ENCODE peak calls at places on chromosomes 7 and 10, in five cellular contexts. One of them, this sample, is unnamed.

GRCh38 chr7:46558482-46559193 is 637.6 kb upstream of the IGFBP3 start:
- DNase-seq in HCT116: no peak
- DNase-seq in HepG2: no peak
- DNase-seq in CD8-positive, alpha-beta T cell: no peak
- DNase-seq in left ventricle myocardium inferior: no peak
- DNase-seq in this sample: no peak

GRCh38 chr7:15972767-15973362 is 286.4 kb upstream of the MEOX2 start:
- DNase-seq in HCT116: no peak
- DNase-seq in HepG2: no peak
- DNase-seq in CD8-positive, alpha-beta T cell: no peak
- DNase-seq in left ventricle myocardium inferior: no peak
- DNase-seq in this sample: no peak

GRCh38 chr10:128520191-128520815 is 394.1 kb upstream of the MKI67 start:
- DNase-seq in HCT116: no peak
- DNase-seq in HepG2: no peak
- DNase-seq in CD8-positive, alpha-beta T cell: no peak
- DNase-seq in left ventricle myocardium inferior: no peak
- DNase-seq in this sample: no peak

GRCh38 chr10:113573368-113573767 is 20.5 kb downstream of the HABP2 start:
- DNase-seq in HCT116: no peak
- DNase-seq in HepG2: no peak
- DNase-seq in CD8-positive, alpha-beta T cell: no peak
- DNase-seq in left ventricle myocardium inferior: no peak
- DNase-seq in this sample: no peak

GRCh38 chr10:11164806-11165590 is 147.3 kb downstream of the CELF2 start:
- DNase-seq in HCT116: no peak
- DNase-seq in HepG2: no peak
- DNase-seq in CD8-positive, alpha-beta T cell: peak; percentile 40
- DNase-seq in left ventricle myocardium inferior: peak; percentile 70
- DNase-seq in this sample: peak; percentile 87

GRCh38 chr7:816751-817671 is 15.3 kb upstream of the SUN1 start:
- DNase-seq in HCT116: no peak
- DNase-seq in HepG2: no peak
- DNase-seq in CD8-positive, alpha-beta T cell: no peak
- DNase-seq in left ventricle myocardium inferior: no peak
- DNase-seq in this sample: no peak

GRCh38 chr7:151310578-151310977 is 31.0 kb upstream of the NUB1 start:
- DNase-seq in HCT116: no peak
- DNase-seq in HepG2: peak; percentile 62
- DNase-seq in CD8-positive, alpha-beta T cell: no peak
- DNase-seq in left ventricle myocardium inferior: no peak
- DNase-seq in this sample: no peak

GRCh38 chr7:28448708-28449107 is 36.4 kb downstream of the CREB5 start:
- DNase-seq in HCT116: no peak
- DNase-seq in HepG2: no peak
- DNase-seq in CD8-positive, alpha-beta T cell: no peak
- DNase-seq in left ventricle myocardium inferior: no peak
- DNase-seq in this sample: no peak

GRCh38 chr7:67018940-67019339 is 22.3 kb downstream of the TYW1 start:
- DNase-seq in HCT116: no peak
- DNase-seq in HepG2: no peak
- DNase-seq in CD8-positive, alpha-beta T cell: no peak
- DNase-seq in left ventricle myocardium inferior: no peak
- DNase-seq in this sample: no peak

GRCh38 chr7:40799-41750 is 151.3 kb upstream of the FAM20C start:
- DNase-seq in HCT116: no peak
- DNase-seq in HepG2: no peak
- DNase-seq in CD8-positive, alpha-beta T cell: no peak
- DNase-seq in left ventricle myocardium inferior: no peak
- DNase-seq in this sample: no peak

GRCh38 chr10:22316286-22317120 is at the start of gene COMMD3:
- DNase-seq in HCT116: no peak
- DNase-seq in HepG2: peak; percentile 58
- DNase-seq in CD8-positive, alpha-beta T cell: peak; percentile 58
- DNase-seq in left ventricle myocardium inferior: peak; percentile 90
- DNase-seq in this sample: peak; percentile 82

GRCh38 chr7:127935847-127936376 is 95.3 kb downstream of the LRRC4 start:
- DNase-seq in HCT116: no peak
- DNase-seq in HepG2: no peak
- DNase-seq in CD8-positive, alpha-beta T cell: no peak
- DNase-seq in left ventricle myocardium inferior: no peak
- DNase-seq in this sample: no peak

GRCh38 chr7:148185050-148185449 is 405.5 kb upstream of the C7orf33 start:
- DNase-seq in HCT116: no peak
- DNase-seq in HepG2: no peak
- DNase-seq in CD8-positive, alpha-beta T cell: no peak
- DNase-seq in left ventricle myocardium inferior: no peak
- DNase-seq in this sample: no peak

GRCh38 chr10:77715081-77715480 is 77.5 kb upstream of the KCNMA1 start:
- DNase-seq in HCT116: peak; percentile 8
- DNase-seq in HepG2: peak; percentile 23
- DNase-seq in CD8-positive, alpha-beta T cell: no peak
- DNase-seq in left ventricle myocardium inferior: no peak
- DNase-seq in this sample: no peak

GRCh38 chr7:132141109-132141508 is 435.2 kb downstream of the PLXNA4 start:
- DNase-seq in HCT116: no peak
- DNase-seq in HepG2: no peak
- DNase-seq in CD8-positive, alpha-beta T cell: no peak
- DNase-seq in left ventricle myocardium inferior: no peak
- DNase-seq in this sample: no peak

GRCh38 chr7:157703131-157703530 is 366.3 kb downstream of the DNAJB6 start:
- DNase-seq in HCT116: no peak
- DNase-seq in HepG2: no peak
- DNase-seq in CD8-positive, alpha-beta T cell: no peak
- DNase-seq in left ventricle myocardium inferior: no peak
- DNase-seq in this sample: no peak

GRCh38 chr7:40680657-40681056 is 545.9 kb downstream of the SUGCT start:
- DNase-seq in HCT116: peak; percentile 34
- DNase-seq in HepG2: peak; percentile 28
- DNase-seq in CD8-positive, alpha-beta T cell: no peak
- DNase-seq in left ventricle myocardium inferior: no peak
- DNase-seq in this sample: no peak

GRCh38 chr7:156752371-156753297 is 112.1 kb downstream of the RNF32 start:
- DNase-seq in HCT116: no peak
- DNase-seq in HepG2: peak; percentile 7
- DNase-seq in CD8-positive, alpha-beta T cell: no peak
- DNase-seq in left ventricle myocardium inferior: no peak
- DNase-seq in this sample: no peak

GRCh38 chr7:111708072-111708471 is 145.8 kb upstream of the IMMP2L start:
- DNase-seq in HCT116: no peak
- DNase-seq in HepG2: no peak
- DNase-seq in CD8-positive, alpha-beta T cell: no peak
- DNase-seq in left ventricle myocardium inferior: no peak
- DNase-seq in this sample: no peak

GRCh38 chr7:44775383-44776107 is 20.9 kb upstream of the PPIA start:
- DNase-seq in HCT116: no peak
- DNase-seq in HepG2: no peak
- DNase-seq in CD8-positive, alpha-beta T cell: no peak
- DNase-seq in left ventricle myocardium inferior: no peak
- DNase-seq in this sample: no peak

GRCh38 chr10:132785433-132786278 is at the start of gene NKX6-2:
- DNase-seq in HCT116: no peak
- DNase-seq in HepG2: no peak
- DNase-seq in CD8-positive, alpha-beta T cell: no peak
- DNase-seq in left ventricle myocardium inferior: no peak
- DNase-seq in this sample: peak; percentile 48

GRCh38 chr7:73717991-73718405 is 1.5 kb downstream of the STX1A start:
- DNase-seq in HCT116: peak; percentile 73
- DNase-seq in HepG2: no peak
- DNase-seq in CD8-positive, alpha-beta T cell: peak; percentile 34
- DNase-seq in left ventricle myocardium inferior: no peak
- DNase-seq in this sample: no peak

GRCh38 chr10:79431422-79431821 is 14.0 kb downstream of the ZCCHC24 start:
- DNase-seq in HCT116: no peak
- DNase-seq in HepG2: no peak
- DNase-seq in CD8-positive, alpha-beta T cell: no peak
- DNase-seq in left ventricle myocardium inferior: no peak
- DNase-seq in this sample: no peak

GRCh38 chr10:77398558-77398957 is 239.1 kb downstream of the KCNMA1 start:
- DNase-seq in HCT116: no peak
- DNase-seq in HepG2: no peak
- DNase-seq in CD8-positive, alpha-beta T cell: no peak
- DNase-seq in left ventricle myocardium inferior: no peak
- DNase-seq in this sample: no peak

GRCh38 chr10:110137142-110137545 is 70.3 kb upstream of the MXI1 start:
- DNase-seq in HCT116: peak; percentile 55
- DNase-seq in HepG2: peak; percentile 76
- DNase-seq in CD8-positive, alpha-beta T cell: no peak
- DNase-seq in left ventricle myocardium inferior: no peak
- DNase-seq in this sample: no peak

GRCh38 chr7:41869091-41869490 is 166.2 kb upstream of the INHBA start:
- DNase-seq in HCT116: no peak
- DNase-seq in HepG2: no peak
- DNase-seq in CD8-positive, alpha-beta T cell: no peak
- DNase-seq in left ventricle myocardium inferior: no peak
- DNase-seq in this sample: no peak

GRCh38 chr10:58291538-58292174 is 22.7 kb downstream of the CISD1 start:
- DNase-seq in HCT116: peak; percentile 24
- DNase-seq in HepG2: peak; percentile 21
- DNase-seq in CD8-positive, alpha-beta T cell: no peak
- DNase-seq in left ventricle myocardium inferior: no peak
- DNase-seq in this sample: no peak

GRCh38 chr7:45147858-45148652 is 9.5 kb upstream of the RAMP3 start:
- DNase-seq in HCT116: no peak
- DNase-seq in HepG2: no peak
- DNase-seq in CD8-positive, alpha-beta T cell: no peak
- DNase-seq in left ventricle myocardium inferior: no peak
- DNase-seq in this sample: no peak

GRCh38 chr7:34156336-34156735 is 251.0 kb downstream of the BMPER start:
- DNase-seq in HCT116: no peak
- DNase-seq in HepG2: no peak
- DNase-seq in CD8-positive, alpha-beta T cell: no peak
- DNase-seq in left ventricle myocardium inferior: no peak
- DNase-seq in this sample: no peak

GRCh38 chr10:70497120-70497545 is 18.6 kb downstream of the PALD1 start:
- DNase-seq in HCT116: no peak
- DNase-seq in HepG2: no peak
- DNase-seq in CD8-positive, alpha-beta T cell: no peak
- DNase-seq in left ventricle myocardium inferior: no peak
- DNase-seq in this sample: no peak
- H3K27ac ChIP-seq in HCT116: no peak overlapping the region
- H3K27ac ChIP-seq in HepG2: no peak overlapping the region
- H3K27ac ChIP-seq in CD8-positive, alpha-beta T cell: no peak overlapping the region
- H3K27ac ChIP-seq in left ventricle myocardium inferior: no peak overlapping the region
- H3K27ac ChIP-seq in this sample: peak overlapping the region; percentile 82

GRCh38 chr7:137535579-137535978 is 192.0 kb upstream of the PTN start:
- DNase-seq in HCT116: no peak
- DNase-seq in HepG2: no peak
- DNase-seq in CD8-positive, alpha-beta T cell: no peak
- DNase-seq in left ventricle myocardium inferior: no peak
- DNase-seq in this sample: no peak

GRCh38 chr7:137545059-137545730 is 201.7 kb upstream of the PTN start:
- DNase-seq in HCT116: no peak
- DNase-seq in HepG2: peak; percentile 1
- DNase-seq in CD8-positive, alpha-beta T cell: no peak
- DNase-seq in left ventricle myocardium inferior: no peak
- DNase-seq in this sample: no peak

GRCh38 chr7:137544450-137545058 is 201.0 kb upstream of the PTN start:
- DNase-seq in HCT116: no peak
- DNase-seq in HepG2: no peak
- DNase-seq in CD8-positive, alpha-beta T cell: no peak
- DNase-seq in left ventricle myocardium inferior: no peak
- DNase-seq in this sample: no peak

GRCh38 chr7:137538361-137538762 is 194.8 kb upstream of the PTN start:
- DNase-seq in HCT116: no peak
- DNase-seq in HepG2: no peak
- DNase-seq in CD8-positive, alpha-beta T cell: no peak
- DNase-seq in left ventricle myocardium inferior: no peak
- DNase-seq in this sample: no peak

GRCh38 chr7:137539111-137539715 is 195.7 kb upstream of the PTN start:
- DNase-seq in HCT116: no peak
- DNase-seq in HepG2: no peak
- DNase-seq in CD8-positive, alpha-beta T cell: no peak
- DNase-seq in left ventricle myocardium inferior: no peak
- DNase-seq in this sample: no peak
- H3K27ac ChIP-seq in HCT116: no peak overlapping the region
- H3K27ac ChIP-seq in HepG2: no peak overlapping the region
- H3K27ac ChIP-seq in CD8-positive, alpha-beta T cell: no peak overlapping the region
- H3K27ac ChIP-seq in left ventricle myocardium inferior: no peak overlapping the region
- H3K27ac ChIP-seq in this sample: no peak overlapping the region

GRCh38 chr10:4685495-4685894 is 140.5 kb upstream of the AKR1E2 start:
- DNase-seq in HCT116: no peak
- DNase-seq in HepG2: no peak
- DNase-seq in CD8-positive, alpha-beta T cell: no peak
- DNase-seq in left ventricle myocardium inferior: no peak
- DNase-seq in this sample: no peak
- H3K27ac ChIP-seq in HCT116: no peak overlapping the region
- H3K27ac ChIP-seq in HepG2: no peak overlapping the region
- H3K27ac ChIP-seq in CD8-positive, alpha-beta T cell: no peak overlapping the region
- H3K27ac ChIP-seq in left ventricle myocardium inferior: peak overlapping the region; percentile 54
- H3K27ac ChIP-seq in this sample: no peak overlapping the region

GRCh38 chr10:33337335-33337854 is 2.9 kb upstream of the NRP1 start:
- DNase-seq in HCT116: no peak
- DNase-seq in HepG2: no peak
- DNase-seq in CD8-positive, alpha-beta T cell: no peak
- DNase-seq in left ventricle myocardium inferior: peak; percentile 31
- DNase-seq in this sample: no peak

GRCh38 chr10:33334839-33335549 is 527 bp upstream of the NRP1 start:
- DNase-seq in HCT116: peak; percentile 24
- DNase-seq in HepG2: peak; percentile 36
- DNase-seq in CD8-positive, alpha-beta T cell: no peak
- DNase-seq in left ventricle myocardium inferior: peak; percentile 83
- DNase-seq in this sample: no peak

GRCh38 chr10:33335550-33335799 is 1.0 kb upstream of the NRP1 start:
- DNase-seq in HCT116: no peak
- DNase-seq in HepG2: no peak
- DNase-seq in CD8-positive, alpha-beta T cell: no peak
- DNase-seq in left ventricle myocardium inferior: peak; percentile 54
- DNase-seq in this sample: no peak

GRCh38 chr10:33336606-33337334 is 2.3 kb upstream of the NRP1 start:
- DNase-seq in HCT116: no peak
- DNase-seq in HepG2: no peak
- DNase-seq in CD8-positive, alpha-beta T cell: no peak
- DNase-seq in left ventricle myocardium inferior: peak; percentile 78
- DNase-seq in this sample: no peak

DNA sequence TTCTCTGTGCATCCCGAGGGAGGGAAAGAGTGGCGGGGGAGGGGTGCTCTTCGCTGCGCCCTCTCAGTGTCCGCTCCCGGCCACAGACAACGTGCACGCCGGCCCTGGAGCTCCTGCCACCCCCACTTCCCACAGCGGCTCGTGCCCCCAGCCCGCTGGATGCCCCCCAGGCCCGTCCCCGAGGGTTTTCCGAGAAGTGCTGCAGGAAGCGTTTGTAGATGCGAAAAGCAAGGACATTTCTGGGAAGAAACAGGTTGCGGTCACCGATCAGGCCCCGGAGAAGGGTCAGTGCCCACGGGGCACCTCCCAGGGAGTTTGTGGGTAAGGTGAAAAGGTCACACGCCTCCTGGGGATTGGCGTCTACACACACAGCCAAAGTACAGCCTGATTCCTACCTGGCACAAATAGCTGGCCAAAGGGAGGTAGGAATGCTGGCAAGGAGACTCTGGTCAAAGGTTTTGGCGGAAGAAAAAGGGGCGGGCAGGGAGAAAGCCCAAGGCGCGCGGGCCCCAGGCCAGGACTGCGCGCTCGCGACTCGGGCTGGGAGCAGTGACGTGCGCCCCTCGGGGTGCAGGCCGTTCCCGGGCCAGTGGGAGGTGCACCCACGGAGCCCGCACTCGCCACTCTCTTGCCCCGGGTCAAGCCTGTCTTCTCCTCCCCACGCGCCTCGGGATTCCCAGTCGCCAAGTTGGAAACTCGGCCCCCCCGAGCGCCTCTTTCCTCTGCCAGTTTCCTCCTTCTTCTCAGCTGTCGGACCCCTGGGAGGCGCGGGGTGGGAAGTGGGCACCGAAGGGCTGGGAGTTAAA is 1.5 kb upstream of the NRP1 start:
- DNase-seq in HCT116: no peak
- DNase-seq in HepG2: no peak
- DNase-seq in CD8-positive, alpha-beta T cell: no peak
- DNase-seq in left ventricle myocardium inferior: peak; percentile 82
- DNase-seq in this sample: no peak
- H3K27ac ChIP-seq in HCT116: no peak overlapping the region
- H3K27ac ChIP-seq in HepG2: no peak overlapping the region
- H3K27ac ChIP-seq in CD8-positive, alpha-beta T cell: no peak overlapping the region
- H3K27ac ChIP-seq in left ventricle myocardium inferior: peak overlapping the region; percentile 99
- H3K27ac ChIP-seq in this sample: peak overlapping the region; percentile 24